ENCODE peak calls at places on chromosome 15, in six cellular contexts. One of them, this sample, is unnamed.

GRCh38 chr15:90270502-90271150 is 5.2 kb downstream of the NGRN start:
- DNase-seq in PC-3: no peak
- DNase-seq in cardiac septum: no peak
- DNase-seq in left cardiac atrium: no peak
- DNase-seq in stimulated activated CD8-positive, alpha-beta memory T cell treated with anti-CD3 and anti-CD28 coated beads, Interleukin-7, amount 100 ng/mL, for 4 hours: no peak
- DNase-seq in activated CD8-positive, alpha-beta memory T cell treated with anti-CD3 and anti-CD28 coated beads for 24 hours: no peak
- DNase-seq in this sample: no peak

GRCh38 chr15:85280203-85280602 is 100.2 kb upstream of the AKAP13 start:
- DNase-seq in PC-3: no peak
- DNase-seq in cardiac septum: no peak
- DNase-seq in left cardiac atrium: no peak
- DNase-seq in stimulated activated CD8-positive, alpha-beta memory T cell treated with anti-CD3 and anti-CD28 coated beads, Interleukin-7, amount 100 ng/mL, for 4 hours: no peak
- DNase-seq in activated CD8-positive, alpha-beta memory T cell treated with anti-CD3 and anti-CD28 coated beads for 24 hours: no peak
- DNase-seq in this sample: no peak

GRCh38 chr15:90519688-90520087 is 10.0 kb upstream of the CRTC3 start:
- DNase-seq in PC-3: peak
- DNase-seq in cardiac septum: no peak
- DNase-seq in left cardiac atrium: no peak
- DNase-seq in stimulated activated CD8-positive, alpha-beta memory T cell treated with anti-CD3 and anti-CD28 coated beads, Interleukin-7, amount 100 ng/mL, for 4 hours: no peak
- DNase-seq in activated CD8-positive, alpha-beta memory T cell treated with anti-CD3 and anti-CD28 coated beads for 24 hours: no peak
- DNase-seq in this sample: no peak

GRCh38 chr15:72116680-72117447 is 1.1 kb downstream of the MYO9A start:
- DNase-seq in PC-3: peak
- DNase-seq in cardiac septum: no peak
- DNase-seq in left cardiac atrium: peak
- DNase-seq in stimulated activated CD8-positive, alpha-beta memory T cell treated with anti-CD3 and anti-CD28 coated beads, Interleukin-7, amount 100 ng/mL, for 4 hours: peak
- DNase-seq in activated CD8-positive, alpha-beta memory T cell treated with anti-CD3 and anti-CD28 coated beads for 24 hours: no peak
- DNase-seq in this sample: no peak

GRCh38 chr15:28977377-28978010 is 91.7 kb downstream of the APBA2 start:
- DNase-seq in PC-3: peak
- DNase-seq in cardiac septum: no peak
- DNase-seq in left cardiac atrium: peak
- DNase-seq in stimulated activated CD8-positive, alpha-beta memory T cell treated with anti-CD3 and anti-CD28 coated beads, Interleukin-7, amount 100 ng/mL, for 4 hours: no peak
- DNase-seq in activated CD8-positive, alpha-beta memory T cell treated with anti-CD3 and anti-CD28 coated beads for 24 hours: peak
- DNase-seq in this sample: no peak

GRCh38 chr15:65094294-65094995 is 17.9 kb downstream of the KBTBD13 start:
- DNase-seq in PC-3: no peak
- DNase-seq in cardiac septum: peak
- DNase-seq in left cardiac atrium: peak
- DNase-seq in stimulated activated CD8-positive, alpha-beta memory T cell treated with anti-CD3 and anti-CD28 coated beads, Interleukin-7, amount 100 ng/mL, for 4 hours: no peak
- DNase-seq in activated CD8-positive, alpha-beta memory T cell treated with anti-CD3 and anti-CD28 coated beads for 24 hours: no peak
- DNase-seq in this sample: no peak

GRCh38 chr15:42404461-42405235 is 45.3 kb downstream of the CAPN3 start:
- DNase-seq in PC-3: no peak
- DNase-seq in cardiac septum: no peak
- DNase-seq in left cardiac atrium: no peak
- DNase-seq in stimulated activated CD8-positive, alpha-beta memory T cell treated with anti-CD3 and anti-CD28 coated beads, Interleukin-7, amount 100 ng/mL, for 4 hours: no peak
- DNase-seq in activated CD8-positive, alpha-beta memory T cell treated with anti-CD3 and anti-CD28 coated beads for 24 hours: peak
- DNase-seq in this sample: no peak

GRCh38 chr15:63491979-63492378 is 12.4 kb upstream of the USP3 start:
- DNase-seq in PC-3: no peak
- DNase-seq in cardiac septum: peak
- DNase-seq in left cardiac atrium: no peak
- DNase-seq in stimulated activated CD8-positive, alpha-beta memory T cell treated with anti-CD3 and anti-CD28 coated beads, Interleukin-7, amount 100 ng/mL, for 4 hours: no peak
- DNase-seq in activated CD8-positive, alpha-beta memory T cell treated with anti-CD3 and anti-CD28 coated beads for 24 hours: no peak
- DNase-seq in this sample: no peak

GRCh38 chr15:99481831-99482230 is 84.0 kb upstream of the MEF2A start:
- DNase-seq in PC-3: no peak
- DNase-seq in cardiac septum: no peak
- DNase-seq in left cardiac atrium: no peak
- DNase-seq in stimulated activated CD8-positive, alpha-beta memory T cell treated with anti-CD3 and anti-CD28 coated beads, Interleukin-7, amount 100 ng/mL, for 4 hours: no peak
- DNase-seq in activated CD8-positive, alpha-beta memory T cell treated with anti-CD3 and anti-CD28 coated beads for 24 hours: no peak
- DNase-seq in this sample: no peak

GRCh38 chr15:33008284-33009011 is 186.1 kb downstream of the FMN1 start:
- DNase-seq in PC-3: no peak
- DNase-seq in cardiac septum: no peak
- DNase-seq in left cardiac atrium: no peak
- DNase-seq in stimulated activated CD8-positive, alpha-beta memory T cell treated with anti-CD3 and anti-CD28 coated beads, Interleukin-7, amount 100 ng/mL, for 4 hours: no peak
- DNase-seq in activated CD8-positive, alpha-beta memory T cell treated with anti-CD3 and anti-CD28 coated beads for 24 hours: no peak
- DNase-seq in this sample: no peak

GRCh38 chr15:72195101-72195511 is 2.5 kb downstream of the GRAMD2A start:
- DNase-seq in PC-3: peak
- DNase-seq in cardiac septum: peak
- DNase-seq in left cardiac atrium: no peak
- DNase-seq in stimulated activated CD8-positive, alpha-beta memory T cell treated with anti-CD3 and anti-CD28 coated beads, Interleukin-7, amount 100 ng/mL, for 4 hours: no peak
- DNase-seq in activated CD8-positive, alpha-beta memory T cell treated with anti-CD3 and anti-CD28 coated beads for 24 hours: no peak
- DNase-seq in this sample: peak

GRCh38 chr15:64379216-64379960 is 1.9 kb downstream of the PCLAF start:
- DNase-seq in PC-3: no peak
- DNase-seq in cardiac septum: no peak
- DNase-seq in left cardiac atrium: no peak
- DNase-seq in stimulated activated CD8-positive, alpha-beta memory T cell treated with anti-CD3 and anti-CD28 coated beads, Interleukin-7, amount 100 ng/mL, for 4 hours: no peak
- DNase-seq in activated CD8-positive, alpha-beta memory T cell treated with anti-CD3 and anti-CD28 coated beads for 24 hours: no peak
- DNase-seq in this sample: no peak

GRCh38 chr15:89136818-89137772 is 48.8 kb downstream of the ABHD2 start:
- DNase-seq in PC-3: no peak
- DNase-seq in cardiac septum: no peak
- DNase-seq in left cardiac atrium: peak
- DNase-seq in stimulated activated CD8-positive, alpha-beta memory T cell treated with anti-CD3 and anti-CD28 coated beads, Interleukin-7, amount 100 ng/mL, for 4 hours: no peak
- DNase-seq in activated CD8-positive, alpha-beta memory T cell treated with anti-CD3 and anti-CD28 coated beads for 24 hours: no peak
- DNase-seq in this sample: no peak

GRCh38 chr15:45448066-45448510 is 69.7 kb upstream of the GATM start:
- DNase-seq in PC-3: peak
- DNase-seq in cardiac septum: no peak
- DNase-seq in left cardiac atrium: no peak
- DNase-seq in stimulated activated CD8-positive, alpha-beta memory T cell treated with anti-CD3 and anti-CD28 coated beads, Interleukin-7, amount 100 ng/mL, for 4 hours: no peak
- DNase-seq in activated CD8-positive, alpha-beta memory T cell treated with anti-CD3 and anti-CD28 coated beads for 24 hours: no peak
- DNase-seq in this sample: no peak

GRCh38 chr15:74674161-74674560 is 21.7 kb downstream of the EDC3 start:
- DNase-seq in PC-3: no peak
- DNase-seq in cardiac septum: no peak
- DNase-seq in left cardiac atrium: no peak
- DNase-seq in stimulated activated CD8-positive, alpha-beta memory T cell treated with anti-CD3 and anti-CD28 coated beads, Interleukin-7, amount 100 ng/mL, for 4 hours: no peak
- DNase-seq in activated CD8-positive, alpha-beta memory T cell treated with anti-CD3 and anti-CD28 coated beads for 24 hours: no peak
- DNase-seq in this sample: no peak

GRCh38 chr15:89666147-89666857 is 11.0 kb upstream of the KIF7 start:
- DNase-seq in PC-3: no peak
- DNase-seq in cardiac septum: peak
- DNase-seq in left cardiac atrium: no peak
- DNase-seq in stimulated activated CD8-positive, alpha-beta memory T cell treated with anti-CD3 and anti-CD28 coated beads, Interleukin-7, amount 100 ng/mL, for 4 hours: no peak
- DNase-seq in activated CD8-positive, alpha-beta memory T cell treated with anti-CD3 and anti-CD28 coated beads for 24 hours: no peak
- DNase-seq in this sample: no peak

GRCh38 chr15:67931861-67932260 is 92.0 kb upstream of the RNU6-1 start:
- DNase-seq in PC-3: peak
- DNase-seq in cardiac septum: no peak
- DNase-seq in left cardiac atrium: no peak
- DNase-seq in stimulated activated CD8-positive, alpha-beta memory T cell treated with anti-CD3 and anti-CD28 coated beads, Interleukin-7, amount 100 ng/mL, for 4 hours: no peak
- DNase-seq in activated CD8-positive, alpha-beta memory T cell treated with anti-CD3 and anti-CD28 coated beads for 24 hours: no peak
- DNase-seq in this sample: no peak

GRCh38 chr15:90650956-90651689 is 66.0 kb upstream of the BLM start:
- DNase-seq in PC-3: no peak
- DNase-seq in cardiac septum: peak
- DNase-seq in left cardiac atrium: no peak
- DNase-seq in stimulated activated CD8-positive, alpha-beta memory T cell treated with anti-CD3 and anti-CD28 coated beads, Interleukin-7, amount 100 ng/mL, for 4 hours: no peak
- DNase-seq in activated CD8-positive, alpha-beta memory T cell treated with anti-CD3 and anti-CD28 coated beads for 24 hours: no peak
- DNase-seq in this sample: no peak

GRCh38 chr15:55884223-55884622 is 109.2 kb downstream of the NEDD4 start:
- DNase-seq in PC-3: no peak
- DNase-seq in cardiac septum: no peak
- DNase-seq in left cardiac atrium: no peak
- DNase-seq in stimulated activated CD8-positive, alpha-beta memory T cell treated with anti-CD3 and anti-CD28 coated beads, Interleukin-7, amount 100 ng/mL, for 4 hours: no peak
- DNase-seq in activated CD8-positive, alpha-beta memory T cell treated with anti-CD3 and anti-CD28 coated beads for 24 hours: no peak
- DNase-seq in this sample: no peak

GRCh38 chr15:77895742-77896141 is 181.8 kb downstream of the TBC1D2B start:
- DNase-seq in PC-3: no peak
- DNase-seq in cardiac septum: no peak
- DNase-seq in left cardiac atrium: no peak
- DNase-seq in stimulated activated CD8-positive, alpha-beta memory T cell treated with anti-CD3 and anti-CD28 coated beads, Interleukin-7, amount 100 ng/mL, for 4 hours: no peak
- DNase-seq in activated CD8-positive, alpha-beta memory T cell treated with anti-CD3 and anti-CD28 coated beads for 24 hours: no peak
- DNase-seq in this sample: no peak

GRCh38 chr15:59685737-59686297 is 3.3 kb downstream of the BNIP2 start:
- DNase-seq in PC-3: no peak
- DNase-seq in cardiac septum: no peak
- DNase-seq in left cardiac atrium: no peak
- DNase-seq in stimulated activated CD8-positive, alpha-beta memory T cell treated with anti-CD3 and anti-CD28 coated beads, Interleukin-7, amount 100 ng/mL, for 4 hours: no peak
- DNase-seq in activated CD8-positive, alpha-beta memory T cell treated with anti-CD3 and anti-CD28 coated beads for 24 hours: no peak
- DNase-seq in this sample: no peak

GRCh38 chr15:45166792-45167630 is 20.8 kb downstream of the SHF start:
- DNase-seq in PC-3: peak
- DNase-seq in cardiac septum: peak
- DNase-seq in left cardiac atrium: peak
- DNase-seq in stimulated activated CD8-positive, alpha-beta memory T cell treated with anti-CD3 and anti-CD28 coated beads, Interleukin-7, amount 100 ng/mL, for 4 hours: peak
- DNase-seq in activated CD8-positive, alpha-beta memory T cell treated with anti-CD3 and anti-CD28 coated beads for 24 hours: peak
- DNase-seq in this sample: peak

GRCh38 chr15:32873292-32874114 is 155.7 kb downstream of the GREM1 start:
- DNase-seq in PC-3: peak
- DNase-seq in cardiac septum: no peak
- DNase-seq in left cardiac atrium: no peak
- DNase-seq in stimulated activated CD8-positive, alpha-beta memory T cell treated with anti-CD3 and anti-CD28 coated beads, Interleukin-7, amount 100 ng/mL, for 4 hours: no peak
- DNase-seq in activated CD8-positive, alpha-beta memory T cell treated with anti-CD3 and anti-CD28 coated beads for 24 hours: no peak
- DNase-seq in this sample: no peak

GRCh38 chr15:57026016-57026602 is 107.7 kb downstream of the TCF12 start:
- DNase-seq in PC-3: no peak
- DNase-seq in cardiac septum: no peak
- DNase-seq in left cardiac atrium: no peak
- DNase-seq in stimulated activated CD8-positive, alpha-beta memory T cell treated with anti-CD3 and anti-CD28 coated beads, Interleukin-7, amount 100 ng/mL, for 4 hours: no peak
- DNase-seq in activated CD8-positive, alpha-beta memory T cell treated with anti-CD3 and anti-CD28 coated beads for 24 hours: no peak
- DNase-seq in this sample: no peak

GRCh38 chr15:27850961-27851636 is 248.0 kb downstream of the OCA2 start:
- DNase-seq in PC-3: no peak
- DNase-seq in cardiac septum: no peak
- DNase-seq in left cardiac atrium: no peak
- DNase-seq in stimulated activated CD8-positive, alpha-beta memory T cell treated with anti-CD3 and anti-CD28 coated beads, Interleukin-7, amount 100 ng/mL, for 4 hours: no peak
- DNase-seq in activated CD8-positive, alpha-beta memory T cell treated with anti-CD3 and anti-CD28 coated beads for 24 hours: no peak
- DNase-seq in this sample: no peak

GRCh38 chr15:99037646-99038045 is 30.1 kb upstream of the PGPEP1L start:
- DNase-seq in PC-3: no peak
- DNase-seq in cardiac septum: no peak
- DNase-seq in left cardiac atrium: no peak
- DNase-seq in stimulated activated CD8-positive, alpha-beta memory T cell treated with anti-CD3 and anti-CD28 coated beads, Interleukin-7, amount 100 ng/mL, for 4 hours: no peak
- DNase-seq in activated CD8-positive, alpha-beta memory T cell treated with anti-CD3 and anti-CD28 coated beads for 24 hours: no peak
- DNase-seq in this sample: no peak

GRCh38 chr15:34890424-34890823 is 79.1 kb downstream of the AQR start:
- DNase-seq in PC-3: no peak
- DNase-seq in cardiac septum: no peak
- DNase-seq in left cardiac atrium: no peak
- DNase-seq in stimulated activated CD8-positive, alpha-beta memory T cell treated with anti-CD3 and anti-CD28 coated beads, Interleukin-7, amount 100 ng/mL, for 4 hours: no peak
- DNase-seq in activated CD8-positive, alpha-beta memory T cell treated with anti-CD3 and anti-CD28 coated beads for 24 hours: no peak
- DNase-seq in this sample: no peak